ENCODE peak calls at places on chromosomes 12 and 14, in six cellular contexts. W, A, N, H, Y and V are unnamed samples.

GRCh38 chr12:107778383-107779015 is 4.0 kb downstream of the ASCL4 start:
- DNase-seq in W (no peak), N (no peak), A (no peak), H (no peak), Y (no peak), V (no peak)

GRCh38 chr12:32365473-32366064 is 33.8 kb upstream of the FGD4 start:
- DNase-seq in W (peak), N (peak), H (no peak), A (peak), Y (peak), V (no peak)

GRCh38 chr12:30694412-30694955 is 1.2 kb downstream of the IPO8 start:
- DNase-seq in A (no peak), N (no peak), H (no peak), W (no peak), Y (no peak), V (no peak)

GRCh38 chr14:101583709-101584048 is 22.4 kb downstream of the DIO3 start:
- DNase-seq in W (no peak), A (no peak), Y (no peak), N (no peak), H (no peak), V (no peak)

GRCh38 chr12:71900091-71900490 is 38.6 kb upstream of the TPH2 start:
- DNase-seq in Y (no peak), H (no peak), A (no peak), N (peak), W (no peak), V (no peak)

GRCh38 chr12:54479421-54479820 is 6.0 kb upstream of the GTSF1 start:
- DNase-seq in A (no peak), W (no peak), Y (no peak), H (no peak), N (peak), V (no peak)

GRCh38 chr14:24678801-24679247 is 44.8 kb upstream of the GZMB start:
- DNase-seq in N (peak), W (peak), Y (peak), H (peak), A (peak), V (peak)

GRCh38 chr14:32397871-32398640 is 69.0 kb downstream of the AKAP6 start:
- DNase-seq in A (no peak), Y (no peak), N (peak), W (no peak), H (no peak), V (no peak)

GRCh38 chr14:25050494-25051170 is 685 bp upstream of the STXBP6 start:
- DNase-seq in A (no peak), Y (no peak), H (no peak), W (no peak), N (peak), V (no peak)

GRCh38 chr12:111404362-111405148 is 1.2 kb upstream of the SH2B3 start:
- DNase-seq in N (peak), W (peak), H (no peak), Y (peak), A (no peak), V (no peak)

GRCh38 chr14:49972199-49972671 is 79.4 kb downstream of the ARF6 start:
- DNase-seq in A (no peak), H (no peak), W (no peak), Y (no peak), N (peak), V (peak)

GRCh38 chr12:12086331-12086730 is 15.6 kb downstream of the BCL2L14 start:
- DNase-seq in N (no peak), Y (no peak), H (no peak), W (no peak), A (no peak), V (no peak)